ENCODE peak calls at places on chromosomes 3 and 15, in five cellular contexts. N is IMR-90, P is K562, B is GM12878, Q is HepG2. I is an unnamed sample.

GRCh38 chr15:61426466-61426865 is 197.4 kb upstream of the RORA start:
- DNase-seq in N (no peak), Q (no peak), B (no peak), P (no peak), I (no peak)

GRCh38 chr3:25854635-25855034 is 64.7 kb downstream of the OXSM start:
- DNase-seq in Q (no peak), N (peak), P (no peak), B (no peak), I (peak)

GRCh38 chr3:165156757-165157156 is 39.4 kb downstream of the SLITRK3 start:
- DNase-seq in Q (no peak), P (no peak), B (no peak), N (no peak), I (no peak)

GRCh38 chr15:78414608-78415250 is 23.3 kb upstream of the IREB2 start:
- DNase-seq in B (no peak), Q (no peak), N (no peak), P (no peak), I (no peak)

GRCh38 chr3:53161820-53162671 is 1.0 kb downstream of the PRKCD start:
- DNase-seq in P (peak), N (peak), B (no peak), Q (no peak), I (peak)

GRCh38 chr15:73717206-73717605 is 33.0 kb downstream of the CD276 start:
- DNase-seq in Q (no peak), B (no peak), P (no peak), N (no peak), I (no peak)

GRCh38 chr15:42623951-42624350 is 48.5 kb downstream of the STARD9 start:
- DNase-seq in B (no peak), N (no peak), P (no peak), Q (no peak), I (no peak)

GRCh38 chr3:107943860-107944543 is 146.8 kb downstream of the CD47 start:
- DNase-seq in P (no peak), N (peak), Q (no peak), B (no peak), I (no peak)

GRCh38 chr15:83435202-83435601 is 11.9 kb upstream of the SH3GL3 start:
- DNase-seq in Q (no peak), N (no peak), P (no peak), B (no peak), I (no peak)

GRCh38 chr15:75650908-75651809 is 3.4 kb downstream of the SNX33 start:
- DNase-seq in P (peak), B (no peak), Q (peak), N (no peak), I (no peak)

GRCh38 chr3:131231710-131232348 is 149.7 kb upstream of the NUDT16 start:
- DNase-seq in N (no peak), Q (peak), P (no peak), B (no peak), I (peak)

GRCh38 chr3:59717679-59718205 is 667.9 kb upstream of the CFAP20DC start:
- DNase-seq in B (no peak), Q (no peak), N (no peak), P (no peak), I (no peak)

GRCh38 chr3:12235691-12236090 is 53.2 kb upstream of the PPARG start:
- DNase-seq in Q (no peak), P (no peak), B (no peak), N (peak), I (peak)

GRCh38 chr3:15041950-15042349 is 23.2 kb downstream of the MRPS25 start:
- DNase-seq in B (no peak), Q (no peak), P (no peak), N (no peak), I (no peak)

GRCh38 chr15:67190326-67190725 is 64.1 kb downstream of the AAGAB start:
- DNase-seq in P (no peak), N (peak), B (no peak), Q (no peak), I (no peak)

GRCh38 chr3:36700537-36701248 is 63.7 kb downstream of the DCLK3 start:
- DNase-seq in P (peak), N (peak), Q (peak), B (no peak), I (peak)

GRCh38 chr15:89672221-89673161 is 6.7 kb downstream of the PLIN1 start:
- DNase-seq in B (no peak), P (no peak), Q (no peak), N (peak), I (no peak)

GRCh38 chr3:167734498-167735232 is at the start of gene PDCD10:
- DNase-seq in Q (peak), N (peak), P (peak), B (peak), I (peak)

GRCh38 chr3:112092439-112093179 is 6.4 kb downstream of the C3orf52 start:
- DNase-seq in N (peak), B (no peak), Q (no peak), P (no peak), I (no peak)

GRCh38 chr3:190366145-190366544 is 21.8 kb upstream of the CLDN16 start:
- DNase-seq in P (no peak), Q (no peak), N (no peak), B (no peak), I (no peak)

GRCh38 chr3:124837730-124838186 is 49.4 kb downstream of the ITGB5 start:
- DNase-seq in N (peak), P (peak), B (no peak), Q (peak), I (peak)

GRCh38 chr15:40776537-40777141 is 6.9 kb downstream of the C15orf62 start:
- DNase-seq in Q (no peak), B (no peak), P (no peak), N (peak), I (no peak)

GRCh38 chr3:44323341-44323955 is 15.1 kb upstream of the TCAIM start:
- DNase-seq in N (peak), B (no peak), Q (peak), P (peak), I (peak)

GRCh38 chr3:64143399-64144130 is 81.7 kb downstream of the PRICKLE2 start:
- DNase-seq in N (peak), P (no peak), Q (no peak), B (no peak), I (peak)

GRCh38 chr15:80382285-80382684 is 21.9 kb upstream of the ARNT2 start:
- DNase-seq in N (no peak), B (no peak), Q (no peak), P (no peak), I (no peak)

GRCh38 chr3:14371573-14372474 is 30.6 kb upstream of the SLC6A6 start:
- DNase-seq in P (peak), Q (peak), N (peak), B (no peak), I (peak)

GRCh38 chr3:151926956-151927355 is 53.5 kb downstream of the SUCNR1 start:
- DNase-seq in B (no peak), P (no peak), Q (no peak), N (peak), I (peak)

GRCh38 chr15:95563634-95564033 is 766.9 kb upstream of the NR2F2 start:
- DNase-seq in P (no peak), Q (no peak), N (no peak), B (no peak), I (no peak)

GRCh38 chr3:183428140-183429023 is at the start of gene MCF2L2:
- DNase-seq in B (no peak), Q (no peak), P (peak), N (peak), I (peak)

GRCh38 chr3:29693863-29694262 is 413.0 kb downstream of the RBMS3 start:
- DNase-seq in N (peak), Q (no peak), B (no peak), P (no peak), I (peak)

GRCh38 chr3:30680789-30681188 is 74.4 kb downstream of the TGFBR2 start:
- DNase-seq in Q (no peak), N (no peak), B (no peak), P (no peak), I (no peak)

GRCh38 chr3:189361103-189361835 is 189.5 kb downstream of the TPRG1 start:
- DNase-seq in Q (no peak), N (no peak), P (no peak), B (no peak), I (no peak)

GRCh38 chr3:30951806-30952205 is 57.3 kb upstream of the GADL1 start:
- DNase-seq in Q (no peak), B (no peak), N (no peak), P (no peak), I (no peak)

GRCh38 chr15:35014265-35014664 is 26.2 kb upstream of the ZNF770 start:
- DNase-seq in B (no peak), P (no peak), Q (no peak), N (no peak), I (no peak)
- TF ChIP-seq BHLHE40 in B (no peak), P (no peak), Q (no peak), N (no peak), I (no peak)

GRCh38 chr3:143793971-143794370 is 54.3 kb downstream of the SLC9A9 start:
- DNase-seq in Q (no peak), P (no peak), N (no peak), B (no peak), I (no peak)
- TF ChIP-seq CTCF in Q (no peak), P (no peak), N (no peak), B (no peak), I (no peak)

DNA sequence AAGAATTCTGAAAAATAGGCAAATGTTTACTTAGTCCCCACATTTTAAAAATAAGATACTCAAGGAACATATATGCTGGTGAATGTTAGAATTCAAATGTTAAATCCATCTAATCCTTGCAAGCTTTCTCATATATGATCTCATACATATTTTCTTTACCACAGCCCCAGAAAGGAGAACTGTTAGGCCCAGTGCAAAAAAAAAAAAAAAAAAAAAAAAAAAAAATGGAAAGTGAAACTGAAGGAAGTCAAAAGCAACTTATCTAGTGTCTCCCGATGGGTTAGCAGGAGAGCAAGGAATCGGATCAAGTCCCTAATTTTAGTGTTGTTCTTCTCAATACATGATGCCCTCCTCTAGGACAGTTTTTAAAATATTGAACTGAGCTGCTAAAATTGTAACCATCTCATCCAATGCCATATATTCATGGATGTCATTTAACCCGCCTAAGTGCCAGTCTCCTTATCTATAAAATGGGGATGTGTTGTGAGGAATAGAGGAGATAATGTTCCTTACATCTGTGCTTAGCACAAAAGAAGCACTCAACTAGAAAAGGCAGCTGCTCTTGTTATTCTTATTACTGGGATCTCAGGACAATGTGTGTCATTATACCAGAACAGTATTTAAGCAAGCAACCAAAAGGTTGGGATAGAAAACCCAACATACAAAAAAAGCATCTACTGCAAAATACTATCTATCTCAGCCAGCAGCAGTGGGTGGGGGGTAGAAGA is 279.7 kb downstream of the MAGI1 start:
- DNase-seq in N (peak), Q (no peak), P (no peak), B (no peak), I (no peak)
- TF ChIP-seq BHLHE40 in N (no peak), Q (no peak), P (no peak), B (no peak), I (no peak)

GRCh38 chr3:128591728-128592426 is 58.7 kb downstream of the RPN1 start:
- DNase-seq in Q (no peak), N (no peak), B (no peak), P (no peak), I (no peak)

GRCh38 chr3:128592891-128593290 is 57.7 kb downstream of the RPN1 start:
- DNase-seq in P (no peak), N (no peak), B (no peak), Q (no peak), I (no peak)

GRCh38 chr3:128588147-128588546 is 62.5 kb downstream of the RPN1 start:
- DNase-seq in B (no peak), N (no peak), P (no peak), Q (no peak), I (no peak)

GRCh38 chr3:128587391-128587790 is 63.2 kb downstream of the RPN1 start:
- DNase-seq in B (no peak), P (no peak), N (no peak), Q (no peak), I (no peak)

DNA sequence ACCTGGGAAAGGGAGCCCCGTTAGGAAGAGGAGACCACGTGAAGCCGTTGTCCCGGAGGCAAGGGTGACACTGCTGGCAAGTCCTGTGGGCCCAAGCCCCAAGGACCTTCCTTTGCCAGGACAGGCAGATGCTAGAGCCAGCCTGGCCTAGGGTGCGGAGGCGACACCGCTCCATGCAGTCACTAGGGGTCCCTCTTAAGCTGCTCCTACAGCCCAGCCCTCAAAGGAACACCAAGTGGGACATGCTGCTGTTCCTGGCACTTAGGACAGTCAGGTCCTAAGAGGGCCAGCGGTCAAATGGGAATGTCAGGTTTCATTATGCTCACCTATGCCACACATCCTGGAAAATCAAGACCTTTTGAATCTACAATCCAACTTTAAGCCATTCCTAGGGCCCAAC is 59.7 kb downstream of the RPN1 start:
- DNase-seq in P (peak), N (no peak), Q (peak), B (no peak), I (no peak)
- TF ChIP-seq CTCF in P (peak), N (peak), Q (peak), B (no peak), I (no peak)

DNA sequence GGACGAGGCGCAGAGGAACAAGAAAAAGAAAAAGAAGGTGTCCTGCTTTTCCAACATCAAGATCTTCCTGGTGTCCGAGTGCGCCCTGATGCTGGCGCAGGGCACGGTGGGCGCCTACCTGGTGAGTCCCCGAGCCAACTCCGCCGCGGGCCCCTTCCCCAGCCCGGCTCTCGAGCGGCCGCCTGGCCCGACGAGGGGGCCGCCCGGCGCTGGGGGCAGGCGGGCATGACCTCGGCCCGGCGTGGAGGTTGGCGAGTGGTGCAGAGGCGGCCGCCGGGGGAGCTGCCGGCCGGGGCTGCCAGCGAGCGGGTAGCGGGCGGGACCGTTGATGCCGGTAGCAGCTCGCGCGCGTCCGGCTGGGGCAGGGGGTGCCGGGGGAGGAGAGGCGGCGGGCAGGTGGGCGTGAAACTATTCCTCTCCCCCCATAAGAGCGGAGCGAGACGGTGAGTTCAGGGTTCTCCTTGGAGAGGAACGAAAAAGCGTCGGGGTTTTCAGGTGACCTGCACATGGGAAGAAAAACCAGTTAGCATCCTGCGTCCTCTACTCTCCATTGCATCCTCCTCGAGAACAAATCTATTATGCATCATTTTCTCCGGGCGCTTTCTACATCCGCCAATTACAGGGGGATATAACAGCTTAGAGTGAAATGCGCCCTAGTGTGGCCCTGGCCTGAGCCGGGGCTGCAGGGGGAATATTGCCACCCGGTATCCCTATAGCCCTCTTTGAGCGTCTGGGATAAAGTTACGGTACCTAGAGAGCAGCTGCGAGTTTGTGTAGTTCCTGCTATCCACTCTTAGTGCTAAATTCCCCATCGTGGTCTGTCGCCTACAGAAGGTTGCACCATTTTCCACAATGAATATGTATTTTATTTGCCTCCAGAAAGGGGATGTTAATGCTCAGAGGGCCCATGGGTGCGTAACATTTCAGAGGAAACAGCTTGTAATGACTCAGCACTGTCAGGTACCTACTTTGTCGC is 748 bp downstream of the SLCO3A1 start:
- DNase-seq in P (no peak), B (no peak), N (no peak), Q (no peak), I (peak)
- TF ChIP-seq BHLHE40 in P (no peak), B (no peak), N (no peak), Q (no peak), I (no peak)

GRCh38 chr15:55916666-55917409 is 76.6 kb downstream of the NEDD4 start:
- DNase-seq in Q (no peak), B (no peak), N (peak), P (no peak), I (peak)

GRCh38 chr15:55917881-55918296 is 75.5 kb downstream of the NEDD4 start:
- DNase-seq in P (peak), Q (peak), N (peak), B (no peak), I (peak)

GRCh38 chr15:55915876-55916567 is 77.4 kb downstream of the NEDD4 start:
- DNase-seq in Q (no peak), P (no peak), B (no peak), N (peak), I (no peak)

GRCh38 chr15:55921744-55922143 is 71.7 kb downstream of the NEDD4 start:
- DNase-seq in P (no peak), Q (no peak), B (no peak), N (no peak), I (no peak)
- TF ChIP-seq CTCF in P (no peak), Q (no peak), B (no peak), N (no peak), I (no peak)

GRCh38 chr15:70324001-70324974 is 226.6 kb upstream of the TLE3 start:
- DNase-seq in B (no peak), P (no peak), Q (no peak), N (peak), I (no peak)

GRCh38 chr15:70329179-70329578 is 231.5 kb upstream of the TLE3 start:
- DNase-seq in Q (no peak), N (no peak), P (no peak), B (no peak), I (no peak)

GRCh38 chr15:70327328-70328136 is 229.8 kb upstream of the TLE3 start:
- DNase-seq in N (peak), B (no peak), P (no peak), Q (no peak), I (no peak)

GRCh38 chr15:70323111-70323851 is 225.6 kb upstream of the TLE3 start:
- DNase-seq in N (no peak), P (no peak), B (no peak), Q (no peak), I (no peak)

DNA sequence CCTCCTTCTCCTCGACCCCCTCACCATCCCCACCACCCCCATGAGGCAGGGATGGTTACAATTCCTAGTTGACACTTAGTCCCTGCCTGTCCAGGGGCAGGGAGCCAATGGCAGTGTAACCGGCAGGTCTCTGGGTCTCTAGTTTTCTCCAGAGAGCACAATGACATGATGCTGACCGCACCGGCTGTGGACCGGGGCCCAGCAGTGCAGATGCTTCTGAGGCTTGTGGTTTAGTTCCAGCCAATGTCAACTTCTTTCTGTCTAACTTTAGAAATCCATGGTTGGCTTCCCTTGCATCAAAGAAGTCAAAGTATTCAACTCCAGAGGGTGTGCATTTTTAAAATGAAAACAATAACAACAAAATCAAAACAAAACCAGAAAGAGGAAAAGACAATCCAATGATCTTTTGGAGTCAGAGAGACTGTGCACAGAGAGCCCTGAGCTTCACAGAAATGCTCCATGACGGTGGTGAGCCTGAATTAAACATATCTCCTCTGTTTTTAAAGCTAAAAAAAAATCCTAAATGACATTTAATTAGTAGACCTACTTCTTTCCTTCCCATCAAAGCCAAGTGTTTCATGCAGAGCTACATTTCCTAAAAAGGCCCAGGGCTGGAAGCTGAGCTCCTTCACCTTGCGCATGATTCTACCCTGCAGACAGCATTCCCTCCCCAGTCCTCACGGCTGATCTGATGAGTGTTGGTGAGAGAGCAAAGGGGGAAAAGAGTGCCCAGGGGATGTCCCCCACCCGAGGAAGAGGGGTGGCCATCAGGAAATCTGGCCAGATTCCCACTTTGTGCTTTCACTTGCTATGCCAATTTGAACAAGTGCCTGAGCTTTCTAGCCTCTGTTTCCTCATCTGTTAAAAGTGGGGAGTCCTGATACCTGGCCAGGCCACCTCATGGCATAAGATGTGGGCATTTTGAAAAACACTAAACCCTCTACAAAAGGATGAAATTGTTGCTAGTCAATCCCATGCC is 230.7 kb upstream of the TLE3 start:
- DNase-seq in Q (no peak), B (no peak), N (peak), P (no peak), I (no peak)
- TF ChIP-seq BHLHE40 in Q (no peak), B (no peak), N (no peak), P (no peak), I (no peak)